ENCODE peak calls at places on chromosomes 5 and 9, in five cellular contexts. X is foreskin fibroblast; H is stimulated activated CD4-positive, alpha-beta T cell treated with anti-CD3 and anti-CD28 coated beads, Interleukin-12 subunit alpha, Interleukin-12 subunit beta, amount 100 ng/mL, for 4 hours; Z is AG04450; T is NCI-H69. D is an unnamed sample.

GRCh38 chr5:35776757-35777156 is 79.9 kb upstream of the IL7R start:
- DNase-seq in Z (no peak), X (no peak), T (no peak), H (no peak), D (no peak)

GRCh38 chr9:121398374-121398773 is 28.3 kb upstream of the STOM start:
- DNase-seq in Z (peak; percentile 97), X (peak; percentile 98), T (no peak), H (no peak), D (no peak)

GRCh38 chr5:181028032-181028819 is 11.8 kb upstream of the BTNL9 start:
- DNase-seq in Z (no peak), X (no peak), T (no peak), H (no peak), D (no peak)

GRCh38 chr5:149228610-149229297 is 42.9 kb upstream of the AFAP1L1 start:
- DNase-seq in H (no peak), X (peak; percentile 88), T (peak; percentile 59), Z (peak; percentile 82), D (no peak)

GRCh38 chr5:100706796-100707195 is 171.6 kb downstream of the FAM174A start:
- DNase-seq in T (no peak), Z (no peak), H (no peak), X (no peak), D (no peak)

GRCh38 chr9:126151671-126152050 is 175.0 kb upstream of the MVB12B start:
- DNase-seq in T (peak; percentile 91), Z (no peak), X (no peak), H (no peak), D (no peak)

GRCh38 chr9:107337676-107338590 is 54.9 kb downstream of the RAD23B start:
- DNase-seq in Z (no peak), X (peak; percentile 53), H (no peak), T (no peak), D (no peak)

GRCh38 chr5:96121362-96121761 is 159.7 kb upstream of the ELL2 start:
- DNase-seq in H (no peak), T (no peak), Z (no peak), X (no peak), D (no peak)

GRCh38 chr5:67363195-67363594 is 166.6 kb upstream of the CD180 start:
- DNase-seq in X (no peak), Z (no peak), T (no peak), H (no peak), D (no peak)

GRCh38 chr5:172455087-172455381 is 709 bp upstream of the SH3PXD2B start:
- DNase-seq in X (no peak), H (no peak), T (no peak), Z (no peak), D (no peak)

GRCh38 chr5:93755716-93756115 is 14.3 kb upstream of the POU5F2 start:
- DNase-seq in Z (no peak), T (no peak), X (no peak), H (no peak), D (no peak)

GRCh38 chr9:96505316-96505991 is 55.5 kb downstream of the HABP4 start:
- DNase-seq in Z (no peak), T (no peak), H (no peak), X (no peak), D (no peak)

GRCh38 chr5:53373420-53374188 is 106.8 kb upstream of the FST start:
- DNase-seq in H (no peak), T (no peak), X (no peak), Z (no peak), D (no peak)

D was measured in stimulated activated naive B cell treated with anti-CD40 and anti-IgM and Interleukin-4, amounts not matched to agents 10 μg/mL and 1 μg/mL and 100 μg/mL, for 72 hours.